ENCODE peak calls at places on chromosomes 3 and 15, in four cellular contexts. One of them, this sample, is unnamed.

GRCh38 chr15:64072812-64073211 is 20.8 kb downstream of the CIAO2A start:
- DNase-seq in left cardiac atrium: no peak
- DNase-seq in AML-193: no peak
- DNase-seq in non-pigmented ciliary epithelial cell: no peak
- DNase-seq in this sample: no peak

GRCh38 chr3:126022741-126023359 is 53.9 kb downstream of the ROPN1B start:
- DNase-seq in left cardiac atrium: no peak
- DNase-seq in non-pigmented ciliary epithelial cell: no peak
- DNase-seq in AML-193: no peak
- DNase-seq in this sample: no peak

GRCh38 chr15:45751629-45752028 is 116.8 kb downstream of the SQOR start:
- DNase-seq in non-pigmented ciliary epithelial cell: no peak
- DNase-seq in AML-193: no peak
- DNase-seq in left cardiac atrium: no peak
- DNase-seq in this sample: no peak

GRCh38 chr3:197600796-197601565 is 45.2 kb upstream of the BDH1 start:
- DNase-seq in AML-193: no peak
- DNase-seq in non-pigmented ciliary epithelial cell: no peak
- DNase-seq in left cardiac atrium: no peak
- DNase-seq in this sample: no peak

GRCh38 chr3:14563946-14564539 is 23.9 kb upstream of the GRIP2 start:
- DNase-seq in non-pigmented ciliary epithelial cell: no peak
- DNase-seq in left cardiac atrium: no peak
- DNase-seq in AML-193: no peak
- DNase-seq in this sample: no peak

GRCh38 chr3:34260266-34260990 is 462.0 kb downstream of the PDCD6IP start:
- DNase-seq in AML-193: peak; percentile 48
- DNase-seq in non-pigmented ciliary epithelial cell: peak; percentile 20
- DNase-seq in left cardiac atrium: peak; percentile 56
- DNase-seq in this sample: peak; percentile 74

GRCh38 chr3:50226888-50227389 is 9.1 kb upstream of the GNAI2 start:
- DNase-seq in non-pigmented ciliary epithelial cell: no peak
- DNase-seq in left cardiac atrium: peak; percentile 61
- DNase-seq in AML-193: no peak
- DNase-seq in this sample: no peak

GRCh38 chr3:42501681-42502428 is 588 bp upstream of the VIPR1 start:
- DNase-seq in AML-193: peak; percentile 62
- DNase-seq in non-pigmented ciliary epithelial cell: no peak
- DNase-seq in left cardiac atrium: peak; percentile 70
- DNase-seq in this sample: peak; percentile 85

GRCh38 chr3:146100825-146101444 is 60.0 kb downstream of the PLOD2 start:
- DNase-seq in AML-193: no peak
- DNase-seq in non-pigmented ciliary epithelial cell: no peak
- DNase-seq in left cardiac atrium: no peak
- DNase-seq in this sample: no peak

GRCh38 chr3:112598731-112599130 is 36.9 kb downstream of the SLC35A5 start:
- DNase-seq in non-pigmented ciliary epithelial cell: no peak
- DNase-seq in AML-193: no peak
- DNase-seq in left cardiac atrium: no peak
- DNase-seq in this sample: no peak

GRCh38 chr3:52428151-52429005 is 16.5 kb downstream of the SEMA3G start:
- DNase-seq in AML-193: peak; percentile 82
- DNase-seq in left cardiac atrium: peak; percentile 64
- DNase-seq in non-pigmented ciliary epithelial cell: no peak
- DNase-seq in this sample: peak; percentile 63

GRCh38 chr3:28553175-28553574 is 204.6 kb upstream of the AZI2 start:
- DNase-seq in AML-193: no peak
- DNase-seq in left cardiac atrium: no peak
- DNase-seq in non-pigmented ciliary epithelial cell: no peak
- DNase-seq in this sample: no peak

GRCh38 chr3:113499081-113499480 is 15.9 kb downstream of the SPICE1 start:
- DNase-seq in left cardiac atrium: no peak
- DNase-seq in non-pigmented ciliary epithelial cell: peak; percentile 36
- DNase-seq in AML-193: no peak
- DNase-seq in this sample: no peak

GRCh38 chr3:47899495-47900108 is 96.7 kb downstream of the DHX30 start:
- DNase-seq in AML-193: no peak
- DNase-seq in left cardiac atrium: no peak
- DNase-seq in non-pigmented ciliary epithelial cell: no peak
- DNase-seq in this sample: no peak

GRCh38 chr3:32239638-32240550 is 1.4 kb downstream of the CMTM8 start:
- DNase-seq in non-pigmented ciliary epithelial cell: no peak
- DNase-seq in AML-193: peak; percentile 42
- DNase-seq in left cardiac atrium: no peak
- DNase-seq in this sample: no peak

GRCh38 chr3:117586161-117586560 is 876.6 kb downstream of the TUSC7 start:
- DNase-seq in non-pigmented ciliary epithelial cell: no peak
- DNase-seq in left cardiac atrium: no peak
- DNase-seq in AML-193: no peak
- DNase-seq in this sample: no peak

GRCh38 chr15:61383421-61383820 is 154.3 kb upstream of the RORA start:
- DNase-seq in left cardiac atrium: no peak
- DNase-seq in AML-193: no peak
- DNase-seq in non-pigmented ciliary epithelial cell: peak; percentile 3
- DNase-seq in this sample: no peak

GRCh38 chr3:186931487-186932280 is 1.4 kb downstream of the ST6GAL1 start:
- DNase-seq in left cardiac atrium: peak; percentile 66
- DNase-seq in AML-193: peak; percentile 29
- DNase-seq in non-pigmented ciliary epithelial cell: no peak
- DNase-seq in this sample: peak; percentile 80

GRCh38 chr3:156553705-156554356 is 1.1 kb downstream of the SSR3 start:
- DNase-seq in AML-193: peak; percentile 34
- DNase-seq in non-pigmented ciliary epithelial cell: no peak
- DNase-seq in left cardiac atrium: no peak
- DNase-seq in this sample: no peak

GRCh38 chr3:189664311-189664710 is 33.1 kb downstream of the TP63 start:
- DNase-seq in non-pigmented ciliary epithelial cell: peak; percentile 83
- DNase-seq in AML-193: peak; percentile 65
- DNase-seq in left cardiac atrium: peak; percentile 28
- DNase-seq in this sample: no peak

GRCh38 chr3:161163297-161163696 is 57.8 kb upstream of the NMD3 start:
- DNase-seq in left cardiac atrium: no peak
- DNase-seq in AML-193: peak; percentile 11
- DNase-seq in non-pigmented ciliary epithelial cell: peak; percentile 98
- DNase-seq in this sample: no peak

This sample was measured in right cardiac atrium.